ENCODE peak calls at places on chromosomes 2 and 18, in seven cellular contexts. Q, N, Y, U, E, T and A are unnamed samples. For H3K4me1, the result is how much of the 10 kb centered on the place peaks cover.

GRCh38 chr2:158718851-158719250 is 76.3 kb upstream of the DAPL1 start:
- DNase-seq in Q (no peak), N (no peak), Y (no peak), U (no peak), E (no peak), T (no peak), A (no peak)

GRCh38 chr18:63025251-63025710 is 294.3 kb downstream of the BCL2 start:
- DNase-seq in Q (no peak), N (no peak), Y (no peak), U (no peak), E (peak), T (no peak), A (no peak)

GRCh38 chr2:235724964-235725603 is 231.2 kb downstream of the AGAP1 start:
- DNase-seq in Q (peak), N (no peak), Y (no peak), U (no peak), E (peak), T (no peak), A (peak)

GRCh38 chr18:79518028-79518682 is 122.4 kb downstream of the NFATC1 start:
- DNase-seq in Q (no peak), N (no peak), Y (no peak), U (no peak), E (no peak), T (no peak), A (no peak)

GRCh38 chr18:34723143-34723542 is 13.0 kb downstream of the DTNA start:
- DNase-seq in Q (no peak), N (no peak), Y (no peak), U (peak), E (no peak), T (no peak), A (no peak)

GRCh38 chr2:195737531-195738162 is 80.6 kb downstream of the SLC39A10 start:
- DNase-seq in Q (no peak), N (no peak), Y (no peak), U (no peak), E (no peak), T (no peak), A (no peak)

GRCh38 chr2:1567556-1568344 is 154.5 kb downstream of the TPO start:
- DNase-seq in Q (no peak), N (no peak), Y (no peak), U (no peak), E (no peak), T (no peak), A (no peak)

GRCh38 chr18:39825485-39825884 is 2129.5 kb upstream of the PIK3C3 start:
- DNase-seq in Q (no peak), N (no peak), Y (no peak), U (no peak), E (no peak), T (no peak), A (no peak)

GRCh38 chr2:1518891-1519530 is 105.7 kb downstream of the TPO start:
- DNase-seq in Q (no peak), N (no peak), Y (no peak), U (no peak), E (peak), T (no peak), A (peak)

GRCh38 chr18:78562446-78563020 is 417.1 kb upstream of the SALL3 start:
- DNase-seq in Q (no peak), N (no peak), Y (no peak), U (no peak), E (no peak), T (no peak), A (no peak)

GRCh38 chr18:12621737-12622306 is 36.1 kb downstream of the SPIRE1 start:
- DNase-seq in Q (no peak), N (no peak), Y (no peak), U (no peak), E (no peak), T (no peak), A (no peak)

GRCh38 chr2:2134037-2134436 is 197.0 kb downstream of the MYT1L start:
- DNase-seq in Q (no peak), N (no peak), Y (no peak), U (no peak), E (no peak), T (no peak), A (no peak)

GRCh38 chr2:74459377-74460118 is 1.3 kb downstream of the WBP1 start:
- DNase-seq in Q (no peak), N (no peak), Y (no peak), U (no peak), E (no peak), T (no peak), A (no peak)

GRCh38 chr18:38545071-38545470 is 979.5 kb upstream of the CELF4 start:
- DNase-seq in Q (no peak), N (no peak), Y (no peak), U (peak), E (no peak), T (no peak), A (no peak)

GRCh38 chr2:221153226-221153625 is 418.9 kb downstream of the EPHA4 start:
- DNase-seq in Q (no peak), N (no peak), Y (no peak), U (no peak), E (no peak), T (no peak), A (no peak)

GRCh38 chr2:57373530-57373929 is 673.1 kb upstream of the VRK2 start:
- DNase-seq in Q (no peak), N (no peak), Y (no peak), U (no peak), E (no peak), T (no peak), A (no peak)

GRCh38 chr18:80022613-80023012 is 11.6 kb upstream of the RBFA start:
- DNase-seq in Q (no peak), N (no peak), Y (no peak), U (no peak), E (no peak), T (no peak), A (no peak)

GRCh38 chr2:86027196-86027912 is 78.3 kb downstream of the POLR1A start:
- DNase-seq in Q (no peak), N (peak), Y (no peak), U (no peak), E (no peak), T (no peak), A (no peak)

GRCh38 chr2:231673348-231673770 is 35.0 kb upstream of the PTMA start:
- DNase-seq in Q (peak), N (peak), Y (no peak), U (peak), E (peak), T (peak), A (peak)
- H3K4me1 ChIP-seq in Q (half or more), N (under half), Y (half or more), U (half or more), E (half or more), T (under half), A (half or more)

GRCh38 chr2:98650998-98651397 is 42.6 kb downstream of the UNC50 start:
- DNase-seq in Q (no peak), N (no peak), Y (no peak), U (no peak), E (no peak), T (no peak), A (no peak)

GRCh38 chr2:98658816-98659486 is 50.6 kb downstream of the UNC50 start:
- DNase-seq in Q (no peak), N (no peak), Y (no peak), U (no peak), E (no peak), T (no peak), A (no peak)

GRCh38 chr2:98656800-98657199 is 48.4 kb downstream of the UNC50 start:
- DNase-seq in Q (no peak), N (no peak), Y (no peak), U (no peak), E (no peak), T (no peak), A (no peak)

GRCh38 chr2:98649992-98650375 is 41.6 kb downstream of the UNC50 start:
- DNase-seq in Q (no peak), N (no peak), Y (no peak), U (no peak), E (no peak), T (no peak), A (no peak)

DNA sequence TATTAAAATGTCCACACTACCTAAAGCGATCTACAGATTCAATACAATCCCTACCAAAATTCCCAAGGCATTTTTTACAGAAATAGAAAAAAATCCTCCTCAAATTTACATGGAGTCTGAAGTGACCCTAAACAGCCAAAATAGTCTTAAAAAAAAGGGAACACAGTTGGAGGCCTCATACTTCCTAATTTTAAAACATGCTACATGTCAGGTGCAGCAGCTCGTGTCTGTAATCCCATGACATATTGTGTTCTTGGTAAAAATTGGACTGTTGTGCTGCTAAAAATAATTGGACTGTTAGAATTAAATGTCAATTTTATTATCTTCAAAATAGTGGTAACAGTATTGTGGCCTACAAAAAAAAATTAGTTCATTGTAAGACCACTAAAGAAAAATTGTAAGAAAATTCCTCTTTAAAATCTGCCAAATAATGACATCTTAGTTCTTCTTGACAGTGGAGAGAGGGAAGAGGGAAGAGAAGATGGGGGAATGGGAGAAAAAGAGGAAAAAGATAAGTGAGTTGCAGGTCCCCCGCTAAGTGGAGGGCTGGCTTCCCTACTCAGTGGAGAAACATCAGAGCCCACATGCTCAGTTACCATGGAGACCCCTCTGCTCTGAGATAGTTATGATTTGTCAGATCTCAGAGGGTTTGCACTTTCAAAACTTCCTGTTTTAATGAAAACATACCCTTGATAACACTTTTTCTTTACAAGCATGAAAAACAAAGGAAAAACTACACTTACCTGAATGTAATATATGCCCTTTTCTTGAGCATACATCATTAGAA is 46.5 kb downstream of the UNC50 start:
- DNase-seq in Q (no peak), N (no peak), Y (no peak), U (no peak), E (no peak), T (no peak), A (no peak)
- TF ChIP-seq EP300 in Q (no peak), N (no peak), Y (no peak), U (no peak), E (no peak), T (no peak), A (no peak)

DNA sequence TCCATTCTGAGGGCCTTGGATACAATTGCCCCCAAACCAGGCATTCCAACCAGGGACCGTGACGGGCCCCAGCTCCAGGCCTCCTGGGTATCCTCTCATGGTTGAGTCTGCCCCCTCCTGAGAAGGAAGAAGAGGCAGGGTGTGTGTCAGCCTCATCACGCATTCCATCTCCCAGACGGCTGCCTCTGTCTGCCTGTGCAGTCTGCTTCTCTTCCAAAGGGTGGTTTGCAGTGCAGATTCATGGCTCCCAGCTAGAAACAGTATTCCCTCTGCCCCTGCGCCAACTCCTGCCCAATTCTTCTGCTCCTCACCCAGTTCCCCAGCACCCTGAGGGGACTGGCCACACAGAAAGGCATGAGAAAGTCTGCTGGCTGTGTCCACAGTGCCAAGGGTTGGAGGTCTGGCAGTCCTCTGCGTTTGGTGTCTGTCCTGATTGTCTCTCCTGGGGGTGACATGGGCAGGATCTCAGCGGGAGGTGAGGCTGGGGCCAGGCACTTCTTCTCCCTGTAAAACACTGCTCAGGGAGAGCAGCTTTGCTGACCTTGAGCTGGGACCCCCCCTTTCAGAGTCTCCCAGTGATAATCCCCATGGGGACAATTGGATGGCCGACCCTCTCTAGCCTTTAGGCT is 163.1 kb downstream of the SMAD7 start:
- DNase-seq in Q (no peak), N (peak), Y (no peak), U (no peak), E (no peak), T (no peak), A (peak)
- H3K4me1 ChIP-seq in Q (under half), N (under half), Y (under half), U (under half), E (under half), T (under half), A (under half)

GRCh38 chr2:9228088-9228751 is 21.6 kb downstream of the ASAP2 start:
- DNase-seq in Q (no peak), N (no peak), Y (no peak), U (no peak), E (no peak), T (no peak), A (no peak)
- TF ChIP-seq EP300 in Q (no peak), N (no peak), Y (no peak), U (no peak), E (no peak), T (no peak), A (no peak)

DNA sequence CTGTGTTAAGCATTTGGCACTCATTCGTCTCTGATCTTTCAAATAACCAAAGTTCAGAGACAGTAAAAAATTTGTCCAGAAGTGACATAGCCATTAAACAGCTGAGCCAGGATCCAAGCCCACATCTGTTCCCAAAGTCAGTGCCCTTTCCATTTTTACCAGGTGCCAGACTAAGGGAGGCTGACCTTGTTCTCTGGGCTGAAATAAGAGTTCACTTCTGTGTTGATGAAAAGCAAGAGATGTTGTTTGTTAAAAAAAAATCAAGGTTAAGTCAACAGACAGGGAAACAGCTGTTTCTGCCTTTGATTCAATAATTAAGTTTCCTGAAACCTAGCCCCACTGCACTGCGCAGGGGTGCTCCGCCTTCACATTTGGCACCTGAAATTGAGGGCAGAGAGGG is 117.1 kb downstream of the PRKRA start:
- DNase-seq in Q (no peak), N (no peak), Y (no peak), U (no peak), E (no peak), T (no peak), A (no peak)
- H3K4me1 ChIP-seq in Q (under half), N (under half), Y (under half), U (under half), E (under half), T (under half), A (under half)

DNA sequence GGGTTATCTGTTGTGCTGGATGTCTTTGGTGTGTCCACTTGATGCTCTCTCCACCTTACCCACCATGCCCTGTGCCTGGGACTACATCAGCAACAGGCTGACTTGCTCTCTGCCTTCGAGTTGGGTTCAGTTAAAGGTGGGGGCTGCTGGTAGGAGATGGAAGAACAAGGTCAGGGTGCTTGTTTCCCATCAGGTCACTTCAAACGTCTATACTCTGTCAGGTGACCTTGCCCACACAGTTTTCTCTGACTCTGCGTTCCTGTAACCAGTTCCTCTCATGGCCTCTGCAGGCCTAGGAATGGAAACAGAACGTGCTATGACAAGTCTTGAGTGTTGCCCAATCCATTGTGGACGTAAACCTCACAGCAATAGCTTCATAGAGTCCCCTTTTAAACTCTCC is 38.4 kb upstream of the PAPOLG start:
- DNase-seq in Q (no peak), N (no peak), Y (no peak), U (peak), E (peak), T (no peak), A (no peak)
- TF ChIP-seq EP300 in Q (no peak), N (peak), Y (no peak), U (no peak), E (peak), T (no peak), A (peak)

DNA sequence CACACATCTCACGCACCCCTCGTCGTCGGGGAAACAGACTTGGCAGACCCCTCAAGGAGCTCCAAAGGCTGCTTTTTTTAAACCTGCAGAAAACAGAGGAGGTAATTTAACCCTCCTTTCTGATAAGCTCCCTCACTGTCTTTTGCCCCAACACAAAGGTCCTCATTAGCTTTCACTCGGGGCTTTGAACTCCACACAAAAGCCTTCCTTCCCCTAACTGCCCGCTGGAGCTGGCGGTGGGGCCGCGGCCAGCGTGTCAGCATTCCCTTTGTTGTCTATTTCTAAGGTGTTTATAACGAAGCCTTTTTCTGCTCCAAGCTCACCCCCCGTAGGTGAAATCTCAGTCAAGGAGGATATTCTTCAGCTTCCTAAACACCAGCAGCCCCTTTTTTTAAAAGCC is 43.5 kb upstream of the ID2 start:
- DNase-seq in Q (no peak), N (no peak), Y (no peak), U (no peak), E (no peak), T (no peak), A (peak)
- H3K4me1 ChIP-seq in Q (under half), N (under half), Y (under half), U (half or more), E (under half), T (under half), A (under half)

DNA sequence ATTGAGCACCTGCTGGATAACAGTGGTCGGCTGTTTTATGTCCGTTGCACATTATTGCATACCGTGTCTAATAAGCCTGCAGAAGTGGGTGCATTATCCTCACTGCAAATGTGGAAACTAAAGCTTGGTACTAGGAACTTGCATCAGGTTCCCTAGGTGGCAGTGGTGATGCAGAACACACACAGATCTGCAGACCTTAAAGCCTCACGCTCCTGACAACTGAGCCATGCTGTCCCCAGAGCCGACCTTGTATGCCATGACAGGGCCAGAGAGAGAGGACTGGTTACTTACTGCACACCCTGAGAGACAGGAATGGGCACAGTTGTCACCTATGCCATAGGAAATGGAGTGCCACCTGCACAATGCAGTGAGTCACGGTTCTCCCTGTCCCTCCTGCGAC is 151.8 kb downstream of the SH3RF3 start:
- DNase-seq in Q (no peak), N (no peak), Y (no peak), U (no peak), E (no peak), T (no peak), A (peak)
- TF ChIP-seq EP300 in Q (no peak), N (no peak), Y (no peak), U (no peak), E (no peak), T (no peak), A (no peak)

DNA sequence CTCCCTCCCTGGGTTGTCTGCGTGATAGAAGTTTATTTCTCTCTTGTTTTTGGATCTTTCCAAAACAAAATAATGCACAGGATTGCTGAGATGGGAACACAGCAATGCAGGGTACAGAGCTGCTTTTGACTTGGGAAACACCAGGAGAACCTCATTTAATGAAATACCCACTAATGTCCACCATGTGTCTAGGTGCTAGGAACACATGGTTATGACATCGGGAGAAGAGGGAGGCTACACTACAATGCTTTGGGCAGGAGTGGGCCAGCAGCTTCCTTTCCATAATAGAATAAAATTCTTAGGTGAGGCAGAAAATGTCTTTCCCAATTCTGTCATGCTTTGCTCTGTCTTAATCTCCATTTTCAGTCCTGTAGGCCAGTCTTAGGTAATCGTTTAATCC is 29.2 kb upstream of the KCNF1 start:
- DNase-seq in Q (no peak), N (no peak), Y (no peak), U (no peak), E (no peak), T (no peak), A (no peak)
- H3K4me1 ChIP-seq in Q (under half), N (under half), Y (under half), U (under half), E (under half), T (under half), A (under half)

GRCh38 chr2:233148354-233148753 is 88.2 kb downstream of the INPP5D start:
- DNase-seq in Q (no peak), N (no peak), Y (no peak), U (no peak), E (no peak), T (no peak), A (no peak)

GRCh38 chr2:233156001-233156400 is 95.5 kb upstream of the ATG16L1 start:
- DNase-seq in Q (no peak), N (no peak), Y (no peak), U (no peak), E (no peak), T (no peak), A (no peak)

GRCh38 chr2:233147829-233148167 is 87.7 kb downstream of the INPP5D start:
- DNase-seq in Q (no peak), N (no peak), Y (no peak), U (no peak), E (no peak), T (no peak), A (no peak)

GRCh38 chr2:233153146-233153798 is 93.1 kb downstream of the INPP5D start:
- DNase-seq in Q (no peak), N (no peak), Y (no peak), U (no peak), E (no peak), T (no peak), A (no peak)

DNA sequence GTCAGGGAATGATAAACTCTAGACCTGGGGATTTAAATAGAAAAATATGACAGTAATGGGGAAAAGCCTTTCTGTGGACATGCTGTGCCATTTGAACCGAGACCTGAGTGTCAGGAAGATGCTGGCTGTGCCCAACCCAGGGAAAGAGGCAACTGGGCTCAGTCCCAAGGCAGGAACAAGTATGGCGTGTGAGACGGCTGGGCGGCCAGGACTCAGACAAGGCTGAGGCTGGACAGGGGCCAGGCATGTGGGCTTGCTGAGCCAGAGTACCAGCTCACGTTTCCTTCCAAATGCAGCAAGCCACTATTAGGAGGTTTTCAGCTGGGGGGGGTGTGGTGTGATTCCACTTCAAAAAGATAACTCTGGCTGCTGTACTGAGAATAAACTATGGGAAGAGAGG is 92.4 kb downstream of the INPP5D start:
- DNase-seq in Q (no peak), N (no peak), Y (no peak), U (no peak), E (no peak), T (no peak), A (no peak)
- TF ChIP-seq EP300 in Q (no peak), N (no peak), Y (no peak), U (no peak), E (no peak), T (no peak), A (no peak)